ENCODE peak calls at places on chromosomes 12 and 14, in six cellular contexts. One of them, this sample, is unnamed.

GRCh38 chr12:107277850-107278249 is 184.5 kb upstream of the CRY1 start:
- DNase-seq in GM12891: no peak
- DNase-seq in SK-N-SH: no peak
- DNase-seq in H1: no peak
- DNase-seq in HepG2: no peak
- DNase-seq in K562: no peak
- DNase-seq in this sample: no peak

GRCh38 chr12:52200086-52200782 is 8.4 kb upstream of the KRT80 start:
- DNase-seq in GM12891: no peak
- DNase-seq in SK-N-SH: peak; percentile 89
- DNase-seq in H1: no peak
- DNase-seq in HepG2: no peak
- DNase-seq in K562: peak; percentile 49
- DNase-seq in this sample: no peak

GRCh38 chr12:47155457-47156166 is 75.9 kb upstream of the AMIGO2 start:
- DNase-seq in GM12891: no peak
- DNase-seq in SK-N-SH: no peak
- DNase-seq in H1: no peak
- DNase-seq in HepG2: no peak
- DNase-seq in K562: peak; percentile 25
- DNase-seq in this sample: no peak

GRCh38 chr12:124668602-124669001 is 101.2 kb upstream of the NCOR2 start:
- DNase-seq in GM12891: no peak
- DNase-seq in SK-N-SH: no peak
- DNase-seq in H1: no peak
- DNase-seq in HepG2: no peak
- DNase-seq in K562: no peak
- DNase-seq in this sample: no peak

GRCh38 chr14:32372154-32372553 is 43.1 kb downstream of the AKAP6 start:
- DNase-seq in GM12891: no peak
- DNase-seq in SK-N-SH: no peak
- DNase-seq in H1: no peak
- DNase-seq in HepG2: no peak
- DNase-seq in K562: no peak
- DNase-seq in this sample: no peak

GRCh38 chr12:56632701-56633464 is 2.8 kb upstream of the BAZ2A start:
- DNase-seq in GM12891: no peak
- DNase-seq in SK-N-SH: peak; percentile 23
- DNase-seq in H1: no peak
- DNase-seq in HepG2: no peak
- DNase-seq in K562: no peak
- DNase-seq in this sample: no peak

GRCh38 chr14:38948171-38948570 is 154.9 kb downstream of the SEC23A start:
- DNase-seq in GM12891: no peak
- DNase-seq in SK-N-SH: no peak
- DNase-seq in H1: no peak
- DNase-seq in HepG2: no peak
- DNase-seq in K562: no peak
- DNase-seq in this sample: no peak

GRCh38 chr12:111180830-111181726 is 187.8 kb downstream of the PHETA1 start:
- DNase-seq in GM12891: no peak
- DNase-seq in SK-N-SH: peak; percentile 83
- DNase-seq in H1: no peak
- DNase-seq in HepG2: no peak
- DNase-seq in K562: no peak
- DNase-seq in this sample: no peak

GRCh38 chr12:43795716-43796282 is 10.3 kb downstream of the TWF1 start:
- DNase-seq in GM12891: no peak
- DNase-seq in SK-N-SH: no peak
- DNase-seq in H1: no peak
- DNase-seq in HepG2: peak; percentile 60
- DNase-seq in K562: no peak
- DNase-seq in this sample: no peak

GRCh38 chr12:119645535-119646059 is 22.3 kb upstream of the PRKAB1 start:
- DNase-seq in GM12891: no peak
- DNase-seq in SK-N-SH: no peak
- DNase-seq in H1: no peak
- DNase-seq in HepG2: no peak
- DNase-seq in K562: no peak
- DNase-seq in this sample: no peak

GRCh38 chr14:81219210-81219820 is 1.4 kb downstream of the GTF2A1 start:
- DNase-seq in GM12891: peak; percentile 40
- DNase-seq in SK-N-SH: peak; percentile 81
- DNase-seq in H1: peak; percentile 83
- DNase-seq in HepG2: peak; percentile 97
- DNase-seq in K562: peak; percentile 14
- DNase-seq in this sample: peak; percentile 33

GRCh38 chr12:132489078-132489601 is 811 bp upstream of the FBRSL1 start:
- DNase-seq in GM12891: no peak
- DNase-seq in SK-N-SH: no peak
- DNase-seq in H1: no peak
- DNase-seq in HepG2: no peak
- DNase-seq in K562: peak; percentile 46
- DNase-seq in this sample: no peak

GRCh38 chr14:55807536-55807935 is 227.5 kb downstream of the KTN1 start:
- DNase-seq in GM12891: no peak
- DNase-seq in SK-N-SH: peak; percentile 3
- DNase-seq in H1: no peak
- DNase-seq in HepG2: no peak
- DNase-seq in K562: no peak
- DNase-seq in this sample: no peak

GRCh38 chr14:100004392-100004791 is 60.8 kb upstream of the EVL start:
- DNase-seq in GM12891: no peak
- DNase-seq in SK-N-SH: no peak
- DNase-seq in H1: no peak
- DNase-seq in HepG2: no peak
- DNase-seq in K562: no peak
- DNase-seq in this sample: no peak
- TF ChIP-seq TAF1 in GM12891: no peak
- TF ChIP-seq TAF1 in SK-N-SH: no peak
- TF ChIP-seq TAF1 in H1: no peak
- TF ChIP-seq TAF1 in HepG2: no peak
- TF ChIP-seq TAF1 in K562: no peak
- TF ChIP-seq TAF1 in this sample: no peak

DNA sequence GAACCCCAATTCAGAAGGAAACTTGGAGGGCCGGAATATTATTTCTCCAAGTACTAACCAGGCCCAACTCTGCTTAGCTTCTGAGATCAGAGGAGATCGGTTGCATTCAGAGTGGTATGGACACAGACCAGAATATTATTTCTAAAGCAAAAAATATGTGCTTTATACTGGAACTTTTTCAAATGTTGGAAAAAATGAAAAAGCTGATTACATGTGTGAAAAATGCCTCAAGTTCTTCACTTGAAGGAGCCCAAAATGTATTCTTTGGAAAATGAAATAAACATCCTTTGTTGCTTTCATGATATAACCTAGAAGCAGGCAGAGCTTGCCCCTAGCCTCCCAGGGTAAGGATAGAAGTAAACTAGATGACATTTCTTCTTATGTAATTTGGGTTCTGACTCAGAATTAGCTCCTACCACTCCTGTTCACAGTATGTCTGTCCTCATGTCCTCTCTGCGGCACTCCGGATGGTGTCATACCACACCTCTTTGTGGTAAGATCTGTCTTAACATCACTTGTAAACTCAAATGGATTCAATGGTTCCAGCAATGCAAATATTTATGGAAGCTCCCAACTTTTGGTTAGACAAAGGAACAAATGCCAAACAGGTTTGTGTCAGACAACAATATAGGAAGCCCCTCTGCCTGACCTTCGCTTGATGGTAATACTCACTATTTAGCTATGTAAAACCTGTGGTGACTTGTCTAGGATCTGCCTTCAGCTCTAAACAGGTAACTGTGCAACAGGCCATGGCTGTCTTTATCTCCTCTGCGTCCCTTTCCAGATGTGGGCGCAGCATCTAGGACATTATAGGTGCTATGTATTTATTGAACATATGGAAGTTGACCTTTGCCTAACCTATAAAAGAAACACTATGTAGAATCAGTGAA is 178.5 kb downstream of the SSPN start:
- DNase-seq in GM12891: no peak
- DNase-seq in SK-N-SH: no peak
- DNase-seq in H1: no peak
- DNase-seq in HepG2: no peak
- DNase-seq in K562: no peak
- DNase-seq in this sample: no peak
- TF ChIP-seq TAF1 in GM12891: no peak
- TF ChIP-seq TAF1 in SK-N-SH: no peak
- TF ChIP-seq TAF1 in H1: no peak
- TF ChIP-seq TAF1 in HepG2: no peak
- TF ChIP-seq TAF1 in K562: no peak
- TF ChIP-seq TAF1 in this sample: no peak

DNA sequence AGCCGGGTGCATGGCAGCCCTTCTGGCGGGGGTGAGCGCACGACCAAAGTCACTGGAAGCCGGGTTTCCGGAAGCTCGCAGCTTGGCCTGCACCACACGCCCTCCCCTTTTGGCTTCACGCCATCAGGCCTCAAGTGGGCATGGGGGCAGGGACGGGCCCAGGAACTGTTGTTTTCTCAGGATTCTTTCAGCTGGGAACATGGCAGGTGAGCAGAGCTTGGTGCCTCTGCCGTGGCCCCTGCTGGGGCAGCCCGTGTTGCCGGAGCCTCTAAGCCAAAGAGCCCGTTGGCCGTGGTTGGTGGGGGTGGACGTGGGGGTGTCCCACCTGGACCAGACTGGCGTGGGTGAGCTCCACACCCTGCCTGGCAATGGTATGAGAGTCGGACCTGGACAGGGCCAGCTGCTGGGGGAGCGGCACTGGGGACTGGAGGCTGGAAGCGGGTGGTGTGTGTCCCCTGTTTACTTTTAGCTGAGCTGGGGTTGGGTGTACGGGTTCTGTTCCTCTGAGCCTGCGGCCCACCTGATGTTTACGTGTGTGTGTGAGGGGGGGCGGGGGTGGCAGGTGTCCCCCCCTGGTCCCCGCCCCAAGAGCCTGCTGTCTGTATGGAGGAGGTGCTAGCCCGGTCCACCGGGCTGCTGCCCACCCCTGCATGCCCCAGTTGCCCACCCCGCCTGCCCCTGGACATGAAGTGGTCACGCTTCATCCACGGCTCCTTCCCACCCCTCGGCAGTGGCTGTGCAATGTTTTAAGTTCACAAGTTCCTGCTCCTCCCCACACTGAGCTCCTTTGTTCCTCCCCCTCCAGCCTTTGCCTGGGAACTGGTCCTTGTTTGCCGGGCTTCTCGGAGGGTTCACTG is 28.7 kb upstream of the PLD4 start:
- DNase-seq in GM12891: peak; percentile 9
- DNase-seq in SK-N-SH: peak; percentile 61
- DNase-seq in H1: no peak
- DNase-seq in HepG2: no peak
- DNase-seq in K562: no peak
- DNase-seq in this sample: peak; percentile 19
- TF ChIP-seq TAF1 in GM12891: no peak
- TF ChIP-seq TAF1 in SK-N-SH: no peak
- TF ChIP-seq TAF1 in H1: no peak
- TF ChIP-seq TAF1 in HepG2: no peak
- TF ChIP-seq TAF1 in K562: no peak
- TF ChIP-seq TAF1 in this sample: no peak

GRCh38 chr12:6476496-6476895 is 6.0 kb upstream of the VAMP1 start:
- DNase-seq in GM12891: no peak
- DNase-seq in SK-N-SH: no peak
- DNase-seq in H1: no peak
- DNase-seq in HepG2: no peak
- DNase-seq in K562: no peak
- DNase-seq in this sample: no peak
- TF ChIP-seq TAF1 in GM12891: no peak
- TF ChIP-seq TAF1 in SK-N-SH: no peak
- TF ChIP-seq TAF1 in H1: no peak
- TF ChIP-seq TAF1 in HepG2: no peak
- TF ChIP-seq TAF1 in K562: no peak
- TF ChIP-seq TAF1 in this sample: no peak

DNA sequence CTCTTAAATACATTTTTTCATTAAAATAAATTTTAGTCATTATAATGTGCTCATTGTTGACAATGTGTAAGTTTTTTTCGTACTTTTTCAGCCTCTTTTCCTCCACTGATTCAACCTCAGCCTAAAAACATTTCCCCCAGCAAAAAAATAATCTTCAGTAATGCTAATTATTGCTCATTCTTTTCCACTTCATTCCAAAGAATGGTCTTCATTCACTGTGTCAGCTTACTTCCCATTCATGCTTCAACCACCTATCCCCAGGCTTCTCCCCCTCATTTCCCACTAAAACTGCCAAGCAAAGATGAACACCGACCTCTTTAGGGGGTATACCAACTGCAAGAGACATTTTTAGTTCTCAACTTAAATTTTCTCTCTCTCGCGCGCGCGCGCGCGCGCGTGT is 2.7 kb upstream of the IPO8 start:
- DNase-seq in GM12891: no peak
- DNase-seq in SK-N-SH: no peak
- DNase-seq in H1: no peak
- DNase-seq in HepG2: no peak
- DNase-seq in K562: no peak
- DNase-seq in this sample: no peak
- TF ChIP-seq TAF1 in GM12891: no peak
- TF ChIP-seq TAF1 in SK-N-SH: no peak
- TF ChIP-seq TAF1 in H1: no peak
- TF ChIP-seq TAF1 in HepG2: no peak
- TF ChIP-seq TAF1 in K562: no peak
- TF ChIP-seq TAF1 in this sample: no peak

DNA sequence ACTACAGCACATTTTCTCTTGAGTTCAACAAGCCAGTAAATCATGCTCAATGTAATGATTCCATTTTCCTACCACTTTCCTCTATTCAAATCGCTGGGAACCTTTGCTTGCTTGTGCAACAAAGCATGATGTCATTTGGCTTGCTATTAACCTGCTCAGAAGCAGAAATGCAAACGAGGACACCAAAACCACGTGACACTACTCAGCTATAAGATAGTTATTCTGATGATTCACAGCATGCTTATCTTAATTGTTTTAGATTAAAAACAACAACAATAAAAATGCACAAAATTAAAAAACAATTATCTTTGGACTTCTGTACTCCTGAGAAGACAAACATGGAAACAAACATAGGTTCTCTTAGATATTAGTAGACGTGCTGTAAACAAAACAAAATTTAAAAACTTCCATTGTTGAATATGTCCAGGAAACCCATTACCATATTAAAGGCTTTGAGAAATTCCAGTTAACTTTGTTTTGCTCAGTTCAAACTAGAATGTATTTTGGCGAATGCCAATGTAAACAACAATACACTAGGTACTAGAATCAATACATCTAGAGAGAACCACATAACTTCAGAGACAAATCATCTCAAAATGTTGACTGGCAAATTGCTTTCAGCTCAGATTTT is 77.5 kb upstream of the KRAS start:
- DNase-seq in GM12891: no peak
- DNase-seq in SK-N-SH: no peak
- DNase-seq in H1: no peak
- DNase-seq in HepG2: peak; percentile 3
- DNase-seq in K562: no peak
- DNase-seq in this sample: no peak
- TF ChIP-seq TAF1 in GM12891: no peak
- TF ChIP-seq TAF1 in SK-N-SH: no peak
- TF ChIP-seq TAF1 in H1: no peak
- TF ChIP-seq TAF1 in HepG2: no peak
- TF ChIP-seq TAF1 in K562: no peak
- TF ChIP-seq TAF1 in this sample: no peak

GRCh38 chr14:67359319-67359774 is 257 bp downstream of the ATP6V1D start:
- DNase-seq in GM12891: no peak
- DNase-seq in SK-N-SH: no peak
- DNase-seq in H1: no peak
- DNase-seq in HepG2: peak; percentile 3
- DNase-seq in K562: peak; percentile 16
- DNase-seq in this sample: no peak
- TF ChIP-seq TAF1 in GM12891: no peak
- TF ChIP-seq TAF1 in SK-N-SH: no peak
- TF ChIP-seq TAF1 in H1: no peak
- TF ChIP-seq TAF1 in HepG2: no peak
- TF ChIP-seq TAF1 in K562: no peak
- TF ChIP-seq TAF1 in this sample: no peak